ENCODE peak calls at places on chromosomes 11 and 22, in six cellular contexts. One of them, this sample, is unnamed.

GRCh38 chr11:85170184-85170583 is 457.0 kb downstream of the DLG2 start:
- DNase-seq in Peyer's patch: no peak
- DNase-seq in transverse colon: no peak
- DNase-seq in B cell: no peak
- DNase-seq in upper lobe of right lung: no peak
- DNase-seq in fibroblast of lung: peak
- DNase-seq in this sample: peak

GRCh38 chr11:76724162-76724768 is 53.7 kb upstream of the LRRC32 start:
- DNase-seq in Peyer's patch: no peak
- DNase-seq in upper lobe of right lung: no peak
- DNase-seq in transverse colon: no peak
- DNase-seq in B cell: no peak
- DNase-seq in fibroblast of lung: no peak
- DNase-seq in this sample: no peak

GRCh38 chr22:29769723-29770321 is 2.7 kb downstream of the UQCR10 start:
- DNase-seq in upper lobe of right lung: no peak
- DNase-seq in B cell: no peak
- DNase-seq in transverse colon: no peak
- DNase-seq in fibroblast of lung: no peak
- DNase-seq in Peyer's patch: no peak
- DNase-seq in this sample: no peak

GRCh38 chr22:39997939-39998726 is 3.4 kb downstream of the FAM83F start:
- DNase-seq in Peyer's patch: peak
- DNase-seq in upper lobe of right lung: no peak
- DNase-seq in transverse colon: peak
- DNase-seq in B cell: no peak
- DNase-seq in fibroblast of lung: no peak
- DNase-seq in this sample: peak

GRCh38 chr11:47314992-47315391 is 37.5 kb downstream of the MYBPC3 start:
- DNase-seq in B cell: no peak
- DNase-seq in fibroblast of lung: no peak
- DNase-seq in upper lobe of right lung: no peak
- DNase-seq in Peyer's patch: no peak
- DNase-seq in transverse colon: no peak
- DNase-seq in this sample: no peak

GRCh38 chr11:36333897-36334296 is 37.8 kb downstream of the PRR5L start:
- DNase-seq in upper lobe of right lung: no peak
- DNase-seq in transverse colon: no peak
- DNase-seq in B cell: no peak
- DNase-seq in fibroblast of lung: peak
- DNase-seq in Peyer's patch: no peak
- DNase-seq in this sample: no peak

GRCh38 chr11:65851083-65851579 is 6.8 kb downstream of the CFL1 start:
- DNase-seq in fibroblast of lung: no peak
- DNase-seq in transverse colon: no peak
- DNase-seq in Peyer's patch: no peak
- DNase-seq in upper lobe of right lung: no peak
- DNase-seq in B cell: no peak
- DNase-seq in this sample: peak

GRCh38 chr11:11265994-11266606 is 87.0 kb downstream of the CSNK2A3 start:
- DNase-seq in Peyer's patch: peak
- DNase-seq in fibroblast of lung: no peak
- DNase-seq in upper lobe of right lung: peak
- DNase-seq in B cell: no peak
- DNase-seq in transverse colon: peak
- DNase-seq in this sample: peak

GRCh38 chr22:32206774-32207758 is 2.2 kb upstream of the RFPL2 start:
- DNase-seq in B cell: no peak
- DNase-seq in fibroblast of lung: no peak
- DNase-seq in upper lobe of right lung: no peak
- DNase-seq in transverse colon: peak
- DNase-seq in Peyer's patch: peak
- DNase-seq in this sample: peak

GRCh38 chr11:26219506-26220117 is 112.3 kb upstream of the ANO3 start:
- DNase-seq in Peyer's patch: no peak
- DNase-seq in transverse colon: no peak
- DNase-seq in fibroblast of lung: peak
- DNase-seq in upper lobe of right lung: no peak
- DNase-seq in B cell: no peak
- DNase-seq in this sample: no peak

GRCh38 chr11:102914238-102915043 is 39.7 kb upstream of the MMP12 start:
- DNase-seq in Peyer's patch: no peak
- DNase-seq in fibroblast of lung: peak
- DNase-seq in B cell: no peak
- DNase-seq in upper lobe of right lung: no peak
- DNase-seq in transverse colon: peak
- DNase-seq in this sample: peak

GRCh38 chr11:14934641-14935351 is 37.4 kb downstream of the CALCA start:
- DNase-seq in transverse colon: no peak
- DNase-seq in Peyer's patch: no peak
- DNase-seq in upper lobe of right lung: no peak
- DNase-seq in fibroblast of lung: no peak
- DNase-seq in B cell: no peak
- DNase-seq in this sample: no peak

GRCh38 chr11:68840661-68841653 is 759 bp downstream of the CPT1A start:
- DNase-seq in Peyer's patch: peak
- DNase-seq in B cell: no peak
- DNase-seq in upper lobe of right lung: peak
- DNase-seq in transverse colon: peak
- DNase-seq in fibroblast of lung: peak
- DNase-seq in this sample: peak

GRCh38 chr11:1832181-1832988 is 2.4 kb upstream of the SYT8 start:
- DNase-seq in B cell: no peak
- DNase-seq in transverse colon: peak
- DNase-seq in upper lobe of right lung: peak
- DNase-seq in Peyer's patch: peak
- DNase-seq in fibroblast of lung: peak
- DNase-seq in this sample: peak

GRCh38 chr11:124897681-124898680 is at the start of gene ROBO4:
- DNase-seq in upper lobe of right lung: no peak
- DNase-seq in Peyer's patch: no peak
- DNase-seq in transverse colon: no peak
- DNase-seq in fibroblast of lung: peak
- DNase-seq in B cell: no peak
- DNase-seq in this sample: no peak

GRCh38 chr11:119830400-119830799 is 101.4 kb upstream of the NECTIN1 start:
- DNase-seq in Peyer's patch: no peak
- DNase-seq in transverse colon: no peak
- DNase-seq in fibroblast of lung: no peak
- DNase-seq in upper lobe of right lung: no peak
- DNase-seq in B cell: no peak
- DNase-seq in this sample: no peak

GRCh38 chr11:67372993-67373915 is at the start of gene CLCF1:
- DNase-seq in Peyer's patch: peak
- DNase-seq in B cell: peak
- DNase-seq in fibroblast of lung: peak
- DNase-seq in upper lobe of right lung: peak
- DNase-seq in transverse colon: peak
- DNase-seq in this sample: peak

GRCh38 chr11:131511794-131512193 is 141.4 kb downstream of the NTM start:
- DNase-seq in transverse colon: peak
- DNase-seq in upper lobe of right lung: no peak
- DNase-seq in Peyer's patch: no peak
- DNase-seq in B cell: no peak
- DNase-seq in fibroblast of lung: no peak
- DNase-seq in this sample: peak

GRCh38 chr11:106601637-106602297 is 416.5 kb downstream of the GUCY1A2 start:
- DNase-seq in upper lobe of right lung: no peak
- DNase-seq in transverse colon: no peak
- DNase-seq in fibroblast of lung: no peak
- DNase-seq in B cell: no peak
- DNase-seq in Peyer's patch: no peak
- DNase-seq in this sample: no peak

GRCh38 chr11:60130496-60130895 is 42.0 kb downstream of the MS4A2 start:
- DNase-seq in fibroblast of lung: no peak
- DNase-seq in transverse colon: peak
- DNase-seq in Peyer's patch: no peak
- DNase-seq in B cell: no peak
- DNase-seq in upper lobe of right lung: no peak
- DNase-seq in this sample: peak
- TF ChIP-seq CTCF in fibroblast of lung: no peak
- TF ChIP-seq CTCF in transverse colon: peak
- TF ChIP-seq CTCF in Peyer's patch: peak
- TF ChIP-seq CTCF in B cell: no peak
- TF ChIP-seq CTCF in upper lobe of right lung: peak
- TF ChIP-seq CTCF in this sample: peak

GRCh38 chr11:112004389-112004788 is 20.8 kb upstream of the DLAT start:
- DNase-seq in transverse colon: no peak
- DNase-seq in Peyer's patch: no peak
- DNase-seq in fibroblast of lung: no peak
- DNase-seq in upper lobe of right lung: no peak
- DNase-seq in B cell: peak
- DNase-seq in this sample: no peak
- TF ChIP-seq CTCF in transverse colon: no peak
- TF ChIP-seq CTCF in Peyer's patch: peak
- TF ChIP-seq CTCF in fibroblast of lung: peak
- TF ChIP-seq CTCF in upper lobe of right lung: peak
- TF ChIP-seq CTCF in B cell: peak
- TF ChIP-seq CTCF in this sample: peak

GRCh38 chr22:19941365-19942070 is at the start of the genes COMT and TXNRD2:
- DNase-seq in fibroblast of lung: peak
- DNase-seq in upper lobe of right lung: peak
- DNase-seq in B cell: peak
- DNase-seq in Peyer's patch: peak
- DNase-seq in transverse colon: peak
- DNase-seq in this sample: no peak

GRCh38 chr22:19942071-19942885 is 660 bp upstream of the TXNRD2 start:
- DNase-seq in upper lobe of right lung: peak
- DNase-seq in Peyer's patch: no peak
- DNase-seq in transverse colon: no peak
- DNase-seq in B cell: no peak
- DNase-seq in fibroblast of lung: peak
- DNase-seq in this sample: no peak

GRCh38 chr22:19940536-19941364 is 822 bp upstream of the COMT start:
- DNase-seq in transverse colon: no peak
- DNase-seq in fibroblast of lung: no peak
- DNase-seq in Peyer's patch: no peak
- DNase-seq in B cell: no peak
- DNase-seq in upper lobe of right lung: peak
- DNase-seq in this sample: no peak

GRCh38 chr22:19942886-19943664 is 1.5 kb upstream of the TXNRD2 start:
- DNase-seq in fibroblast of lung: peak
- DNase-seq in Peyer's patch: no peak
- DNase-seq in B cell: no peak
- DNase-seq in upper lobe of right lung: peak
- DNase-seq in transverse colon: no peak
- DNase-seq in this sample: peak

DNA sequence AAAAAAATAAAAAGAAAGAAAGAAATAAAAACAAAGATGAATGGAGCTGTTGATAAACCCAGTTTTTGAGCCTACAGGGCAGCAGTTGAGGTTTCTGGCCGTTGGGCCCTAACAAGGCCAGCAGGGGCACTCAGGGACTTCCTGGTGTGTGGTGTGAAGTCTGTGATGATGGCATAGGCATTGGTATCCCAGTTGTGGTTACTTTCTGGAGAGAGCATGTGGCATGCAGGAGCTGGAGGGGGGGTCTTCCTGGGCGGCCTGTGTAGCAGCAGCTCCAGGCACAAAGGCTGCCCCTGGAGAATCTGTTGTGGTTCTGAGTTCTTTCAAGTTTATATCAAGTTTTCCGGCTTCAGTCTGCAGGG is 2.0 kb upstream of the TXNRD2 start:
- DNase-seq in transverse colon: no peak
- DNase-seq in upper lobe of right lung: peak
- DNase-seq in Peyer's patch: no peak
- DNase-seq in B cell: no peak
- DNase-seq in fibroblast of lung: peak
- DNase-seq in this sample: no peak
- TF ChIP-seq CTCF in transverse colon: no peak
- TF ChIP-seq CTCF in upper lobe of right lung: peak
- TF ChIP-seq CTCF in Peyer's patch: no peak
- TF ChIP-seq CTCF in B cell: no peak
- TF ChIP-seq CTCF in fibroblast of lung: no peak
- TF ChIP-seq CTCF in this sample: no peak

DNA sequence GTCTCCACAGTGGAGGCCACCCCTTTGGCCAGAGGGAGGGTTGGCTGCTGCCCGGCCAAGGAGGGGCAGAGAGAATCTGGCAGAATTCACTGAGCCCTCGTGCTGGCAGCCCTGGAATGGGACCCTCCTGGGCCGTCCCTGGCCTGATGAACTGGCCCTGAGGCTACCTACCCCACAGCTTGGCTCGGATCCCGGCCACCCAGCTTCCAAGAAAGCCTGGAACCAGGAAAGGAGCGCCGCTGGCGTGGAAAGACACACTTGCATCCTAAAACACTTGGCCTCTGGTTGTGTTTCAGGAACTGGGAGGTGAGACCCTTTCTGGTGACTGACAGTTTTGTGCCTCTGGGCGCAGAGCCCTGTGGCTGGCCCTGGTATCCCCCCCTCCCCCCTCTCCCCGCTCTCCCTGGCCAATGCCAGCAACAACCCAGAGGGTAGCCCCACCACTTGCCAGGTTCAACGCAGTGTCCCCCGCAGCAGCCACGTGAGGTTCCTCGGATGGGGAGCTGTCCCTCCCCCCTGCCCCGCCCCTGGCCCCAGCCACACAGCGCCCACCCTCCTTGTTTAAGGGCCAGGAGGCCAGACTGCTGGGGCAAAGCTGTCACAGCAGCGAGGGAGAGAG is 693 bp downstream of the NFAM1 start:
- DNase-seq in fibroblast of lung: no peak
- DNase-seq in upper lobe of right lung: no peak
- DNase-seq in B cell: no peak
- DNase-seq in Peyer's patch: no peak
- DNase-seq in transverse colon: no peak
- DNase-seq in this sample: no peak
- TF ChIP-seq CTCF in fibroblast of lung: no peak
- TF ChIP-seq CTCF in upper lobe of right lung: no peak
- TF ChIP-seq CTCF in B cell: no peak
- TF ChIP-seq CTCF in Peyer's patch: no peak
- TF ChIP-seq CTCF in transverse colon: no peak
- TF ChIP-seq CTCF in this sample: no peak

DNA sequence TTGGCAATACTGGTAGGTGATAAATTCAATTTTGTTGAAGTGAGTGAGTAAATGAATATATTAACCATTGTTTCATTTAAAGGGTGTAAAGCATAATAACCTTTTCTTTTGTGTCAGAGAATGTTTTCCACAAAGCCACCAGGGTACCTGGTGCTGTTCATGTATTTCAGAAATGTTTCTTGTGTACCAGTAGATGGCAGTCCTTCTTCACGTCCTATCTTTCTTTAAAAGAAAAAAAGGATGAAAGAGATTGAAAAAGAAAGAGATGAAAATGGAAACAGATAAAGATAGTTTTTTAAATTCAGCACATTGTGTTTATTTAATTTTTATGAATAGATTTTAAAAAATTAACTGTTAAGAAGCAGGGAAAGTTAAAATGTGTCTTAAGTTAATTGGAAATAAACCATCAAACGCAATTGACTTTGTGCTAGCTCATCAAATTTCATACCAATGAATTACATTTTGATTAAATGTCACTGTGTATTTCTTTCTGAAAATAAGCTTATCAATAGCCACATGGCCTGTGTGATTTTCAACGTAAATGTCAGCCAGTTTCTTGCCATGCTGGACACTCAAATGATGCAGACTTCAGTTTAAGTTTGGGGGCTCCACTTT is 65.5 kb upstream of the CHORDC1 start:
- DNase-seq in transverse colon: no peak
- DNase-seq in Peyer's patch: no peak
- DNase-seq in fibroblast of lung: peak
- DNase-seq in B cell: no peak
- DNase-seq in upper lobe of right lung: no peak
- DNase-seq in this sample: peak
- TF ChIP-seq CTCF in transverse colon: no peak
- TF ChIP-seq CTCF in Peyer's patch: no peak
- TF ChIP-seq CTCF in fibroblast of lung: no peak
- TF ChIP-seq CTCF in B cell: peak
- TF ChIP-seq CTCF in upper lobe of right lung: peak
- TF ChIP-seq CTCF in this sample: peak

This sample was measured in hepatocyte.